ENCODE peak calls at places on chromosomes 5 and 9, in six cellular contexts. One of them, this sample, is unnamed.

GRCh38 chr9:115551396-115551795 is 433.4 kb upstream of the TNC start:
- DNase-seq in lower leg skin: no peak
- DNase-seq in T-helper 1 cell: no peak
- DNase-seq in AML-193: no peak
- DNase-seq in kidney tubule cell: no peak
- DNase-seq in stimulated activated CD8-positive, alpha-beta memory T cell treated with anti-CD3 and anti-CD28 coated beads, Interleukin-4, amount 100 ng/mL, for 1 hour: no peak
- DNase-seq in this sample: no peak

GRCh38 chr9:107586493-107586892 is 96.9 kb upstream of the KLF4 start:
- DNase-seq in lower leg skin: no peak
- DNase-seq in T-helper 1 cell: no peak
- DNase-seq in AML-193: no peak
- DNase-seq in kidney tubule cell: peak; percentile 14
- DNase-seq in stimulated activated CD8-positive, alpha-beta memory T cell treated with anti-CD3 and anti-CD28 coated beads, Interleukin-4, amount 100 ng/mL, for 1 hour: no peak
- DNase-seq in this sample: no peak

GRCh38 chr9:93064392-93065124 is 6.1 kb downstream of the SUSD3 start:
- DNase-seq in lower leg skin: peak; percentile 43
- DNase-seq in T-helper 1 cell: peak; percentile 98
- DNase-seq in AML-193: peak; percentile 93
- DNase-seq in kidney tubule cell: peak; percentile 66
- DNase-seq in stimulated activated CD8-positive, alpha-beta memory T cell treated with anti-CD3 and anti-CD28 coated beads, Interleukin-4, amount 100 ng/mL, for 1 hour: peak; percentile 71
- DNase-seq in this sample: peak; percentile 92

GRCh38 chr5:44827681-44828080 is 18.9 kb downstream of the MRPS30 start:
- DNase-seq in lower leg skin: no peak
- DNase-seq in T-helper 1 cell: no peak
- DNase-seq in AML-193: no peak
- DNase-seq in kidney tubule cell: no peak
- DNase-seq in stimulated activated CD8-positive, alpha-beta memory T cell treated with anti-CD3 and anti-CD28 coated beads, Interleukin-4, amount 100 ng/mL, for 1 hour: no peak
- DNase-seq in this sample: no peak

GRCh38 chr5:168347368-168347767 is 55.9 kb downstream of the WWC1 start:
- DNase-seq in lower leg skin: no peak
- DNase-seq in T-helper 1 cell: no peak
- DNase-seq in AML-193: no peak
- DNase-seq in kidney tubule cell: no peak
- DNase-seq in stimulated activated CD8-positive, alpha-beta memory T cell treated with anti-CD3 and anti-CD28 coated beads, Interleukin-4, amount 100 ng/mL, for 1 hour: no peak
- DNase-seq in this sample: no peak

GRCh38 chr5:115069087-115069968 is 100.4 kb downstream of the TRIM36 start:
- DNase-seq in lower leg skin: no peak
- DNase-seq in T-helper 1 cell: peak; percentile 6
- DNase-seq in AML-193: peak; percentile 37
- DNase-seq in kidney tubule cell: peak; percentile 68
- DNase-seq in stimulated activated CD8-positive, alpha-beta memory T cell treated with anti-CD3 and anti-CD28 coated beads, Interleukin-4, amount 100 ng/mL, for 1 hour: no peak
- DNase-seq in this sample: no peak

GRCh38 chr5:132294728-132295504 is 722 bp downstream of the SLC22A4 start:
- DNase-seq in lower leg skin: peak; percentile 47
- DNase-seq in T-helper 1 cell: peak; percentile 75
- DNase-seq in AML-193: peak; percentile 98
- DNase-seq in kidney tubule cell: peak; percentile 87
- DNase-seq in stimulated activated CD8-positive, alpha-beta memory T cell treated with anti-CD3 and anti-CD28 coated beads, Interleukin-4, amount 100 ng/mL, for 1 hour: peak; percentile 54
- DNase-seq in this sample: peak; percentile 60

GRCh38 chr9:105232207-105232606 is 12.2 kb upstream of the SLC44A1 start:
- DNase-seq in lower leg skin: no peak
- DNase-seq in T-helper 1 cell: no peak
- DNase-seq in AML-193: no peak
- DNase-seq in kidney tubule cell: no peak
- DNase-seq in stimulated activated CD8-positive, alpha-beta memory T cell treated with anti-CD3 and anti-CD28 coated beads, Interleukin-4, amount 100 ng/mL, for 1 hour: no peak
- DNase-seq in this sample: no peak

GRCh38 chr5:100430268-100430900 is 104.8 kb upstream of the FAM174A start:
- DNase-seq in lower leg skin: peak; percentile 18
- DNase-seq in T-helper 1 cell: peak; percentile 26
- DNase-seq in AML-193: peak; percentile 37
- DNase-seq in kidney tubule cell: peak; percentile 44
- DNase-seq in stimulated activated CD8-positive, alpha-beta memory T cell treated with anti-CD3 and anti-CD28 coated beads, Interleukin-4, amount 100 ng/mL, for 1 hour: no peak
- DNase-seq in this sample: peak; percentile 27

GRCh38 chr5:119452373-119453044 is at the start of gene HSD17B4:
- DNase-seq in lower leg skin: peak; percentile 89
- DNase-seq in T-helper 1 cell: peak; percentile 84
- DNase-seq in AML-193: peak; percentile 85
- DNase-seq in kidney tubule cell: peak; percentile 89
- DNase-seq in stimulated activated CD8-positive, alpha-beta memory T cell treated with anti-CD3 and anti-CD28 coated beads, Interleukin-4, amount 100 ng/mL, for 1 hour: peak; percentile 58
- DNase-seq in this sample: peak; percentile 86

GRCh38 chr5:146025681-146026080 is 79.7 kb downstream of the PLAC8L1 start:
- DNase-seq in lower leg skin: no peak
- DNase-seq in T-helper 1 cell: no peak
- DNase-seq in AML-193: no peak
- DNase-seq in kidney tubule cell: no peak
- DNase-seq in stimulated activated CD8-positive, alpha-beta memory T cell treated with anti-CD3 and anti-CD28 coated beads, Interleukin-4, amount 100 ng/mL, for 1 hour: no peak
- DNase-seq in this sample: no peak

GRCh38 chr5:33317271-33317670 is 123.5 kb upstream of the TARS1 start:
- DNase-seq in lower leg skin: no peak
- DNase-seq in T-helper 1 cell: no peak
- DNase-seq in AML-193: no peak
- DNase-seq in kidney tubule cell: no peak
- DNase-seq in stimulated activated CD8-positive, alpha-beta memory T cell treated with anti-CD3 and anti-CD28 coated beads, Interleukin-4, amount 100 ng/mL, for 1 hour: no peak
- DNase-seq in this sample: no peak

GRCh38 chr9:127333326-127334064 is 63.5 kb upstream of the SLC2A8 start:
- DNase-seq in lower leg skin: no peak
- DNase-seq in T-helper 1 cell: no peak
- DNase-seq in AML-193: no peak
- DNase-seq in kidney tubule cell: no peak
- DNase-seq in stimulated activated CD8-positive, alpha-beta memory T cell treated with anti-CD3 and anti-CD28 coated beads, Interleukin-4, amount 100 ng/mL, for 1 hour: no peak
- DNase-seq in this sample: no peak

GRCh38 chr9:122008559-122008958 is 84.5 kb downstream of the TTLL11 start:
- DNase-seq in lower leg skin: no peak
- DNase-seq in T-helper 1 cell: no peak
- DNase-seq in AML-193: no peak
- DNase-seq in kidney tubule cell: no peak
- DNase-seq in stimulated activated CD8-positive, alpha-beta memory T cell treated with anti-CD3 and anti-CD28 coated beads, Interleukin-4, amount 100 ng/mL, for 1 hour: no peak
- DNase-seq in this sample: no peak

GRCh38 chr9:76576344-76576743 is 117.4 kb downstream of the GCNT1 start:
- DNase-seq in lower leg skin: peak; percentile 43
- DNase-seq in T-helper 1 cell: peak; percentile 83
- DNase-seq in AML-193: peak; percentile 92
- DNase-seq in kidney tubule cell: peak; percentile 72
- DNase-seq in stimulated activated CD8-positive, alpha-beta memory T cell treated with anti-CD3 and anti-CD28 coated beads, Interleukin-4, amount 100 ng/mL, for 1 hour: peak; percentile 43
- DNase-seq in this sample: peak; percentile 42

GRCh38 chr5:31182146-31182545 is 11.3 kb upstream of the CDH6 start:
- DNase-seq in lower leg skin: no peak
- DNase-seq in T-helper 1 cell: no peak
- DNase-seq in AML-193: no peak
- DNase-seq in kidney tubule cell: no peak
- DNase-seq in stimulated activated CD8-positive, alpha-beta memory T cell treated with anti-CD3 and anti-CD28 coated beads, Interleukin-4, amount 100 ng/mL, for 1 hour: no peak
- DNase-seq in this sample: no peak

GRCh38 chr9:16421534-16421933 is 448.9 kb downstream of the BNC2 start:
- DNase-seq in lower leg skin: no peak
- DNase-seq in T-helper 1 cell: no peak
- DNase-seq in AML-193: no peak
- DNase-seq in kidney tubule cell: peak; percentile 58
- DNase-seq in stimulated activated CD8-positive, alpha-beta memory T cell treated with anti-CD3 and anti-CD28 coated beads, Interleukin-4, amount 100 ng/mL, for 1 hour: no peak
- DNase-seq in this sample: no peak

GRCh38 chr5:150774145-150774544 is 4.4 kb upstream of the SMIM3 start:
- DNase-seq in lower leg skin: no peak
- DNase-seq in T-helper 1 cell: no peak
- DNase-seq in AML-193: no peak
- DNase-seq in kidney tubule cell: peak; percentile 88
- DNase-seq in stimulated activated CD8-positive, alpha-beta memory T cell treated with anti-CD3 and anti-CD28 coated beads, Interleukin-4, amount 100 ng/mL, for 1 hour: no peak
- DNase-seq in this sample: no peak

GRCh38 chr9:126611592-126612328 is 2.0 kb upstream of the LMX1B start:
- DNase-seq in lower leg skin: peak; percentile 42
- DNase-seq in T-helper 1 cell: peak; percentile 56
- DNase-seq in AML-193: peak; percentile 11
- DNase-seq in kidney tubule cell: peak; percentile 57
- DNase-seq in stimulated activated CD8-positive, alpha-beta memory T cell treated with anti-CD3 and anti-CD28 coated beads, Interleukin-4, amount 100 ng/mL, for 1 hour: peak; percentile 34
- DNase-seq in this sample: peak; percentile 41

GRCh38 chr9:22124263-22125011 is 115.3 kb upstream of the CDKN2B start:
- DNase-seq in lower leg skin: no peak
- DNase-seq in T-helper 1 cell: no peak
- DNase-seq in AML-193: no peak
- DNase-seq in kidney tubule cell: no peak
- DNase-seq in stimulated activated CD8-positive, alpha-beta memory T cell treated with anti-CD3 and anti-CD28 coated beads, Interleukin-4, amount 100 ng/mL, for 1 hour: no peak
- DNase-seq in this sample: no peak

GRCh38 chr9:99753436-99753835 is 68.2 kb upstream of the NR4A3 start:
- DNase-seq in lower leg skin: no peak
- DNase-seq in T-helper 1 cell: no peak
- DNase-seq in AML-193: no peak
- DNase-seq in kidney tubule cell: peak; percentile 90
- DNase-seq in stimulated activated CD8-positive, alpha-beta memory T cell treated with anti-CD3 and anti-CD28 coated beads, Interleukin-4, amount 100 ng/mL, for 1 hour: no peak
- DNase-seq in this sample: no peak

GRCh38 chr9:37290881-37291485 is 131.5 kb upstream of the GRHPR start:
- DNase-seq in lower leg skin: no peak
- DNase-seq in T-helper 1 cell: peak; percentile 68
- DNase-seq in AML-193: peak; percentile 66
- DNase-seq in kidney tubule cell: peak; percentile 63
- DNase-seq in stimulated activated CD8-positive, alpha-beta memory T cell treated with anti-CD3 and anti-CD28 coated beads, Interleukin-4, amount 100 ng/mL, for 1 hour: no peak
- DNase-seq in this sample: no peak

GRCh38 chr9:113511856-113512761 is 48.6 kb downstream of the RGS3 start:
- DNase-seq in lower leg skin: no peak
- DNase-seq in T-helper 1 cell: peak; percentile 78
- DNase-seq in AML-193: no peak
- DNase-seq in kidney tubule cell: peak; percentile 74
- DNase-seq in stimulated activated CD8-positive, alpha-beta memory T cell treated with anti-CD3 and anti-CD28 coated beads, Interleukin-4, amount 100 ng/mL, for 1 hour: peak; percentile 34
- DNase-seq in this sample: peak; percentile 82

GRCh38 chr5:142727736-142728047 is 41.8 kb upstream of the FGF1 start:
- DNase-seq in lower leg skin: no peak
- DNase-seq in T-helper 1 cell: no peak
- DNase-seq in AML-193: no peak
- DNase-seq in kidney tubule cell: no peak
- DNase-seq in stimulated activated CD8-positive, alpha-beta memory T cell treated with anti-CD3 and anti-CD28 coated beads, Interleukin-4, amount 100 ng/mL, for 1 hour: no peak
- DNase-seq in this sample: no peak

GRCh38 chr5:74945561-74946165 is 79.5 kb upstream of the FAM169A start:
- DNase-seq in lower leg skin: no peak
- DNase-seq in T-helper 1 cell: peak; percentile 65
- DNase-seq in AML-193: no peak
- DNase-seq in kidney tubule cell: no peak
- DNase-seq in stimulated activated CD8-positive, alpha-beta memory T cell treated with anti-CD3 and anti-CD28 coated beads, Interleukin-4, amount 100 ng/mL, for 1 hour: no peak
- DNase-seq in this sample: no peak

GRCh38 chr5:16733597-16733996 is 116.8 kb upstream of the RETREG1 start:
- DNase-seq in lower leg skin: no peak
- DNase-seq in T-helper 1 cell: no peak
- DNase-seq in AML-193: no peak
- DNase-seq in kidney tubule cell: no peak
- DNase-seq in stimulated activated CD8-positive, alpha-beta memory T cell treated with anti-CD3 and anti-CD28 coated beads, Interleukin-4, amount 100 ng/mL, for 1 hour: no peak
- DNase-seq in this sample: no peak

GRCh38 chr9:95757026-95757425 is 118.5 kb upstream of the ERCC6L2 start:
- DNase-seq in lower leg skin: no peak
- DNase-seq in T-helper 1 cell: no peak
- DNase-seq in AML-193: no peak
- DNase-seq in kidney tubule cell: peak; percentile 42
- DNase-seq in stimulated activated CD8-positive, alpha-beta memory T cell treated with anti-CD3 and anti-CD28 coated beads, Interleukin-4, amount 100 ng/mL, for 1 hour: no peak
- DNase-seq in this sample: no peak

GRCh38 chr5:252546-252945 is 18.9 kb upstream of the PDCD6 start:
- DNase-seq in lower leg skin: no peak
- DNase-seq in T-helper 1 cell: peak; percentile 47
- DNase-seq in AML-193: no peak
- DNase-seq in kidney tubule cell: peak; percentile 86
- DNase-seq in stimulated activated CD8-positive, alpha-beta memory T cell treated with anti-CD3 and anti-CD28 coated beads, Interleukin-4, amount 100 ng/mL, for 1 hour: no peak
- DNase-seq in this sample: no peak

This sample was measured in CD8-positive, alpha-beta T cell.